ENCODE peak calls at places on chromosomes 16 and 17, in seven cellular contexts. V is activated naive CD8-positive, alpha-beta T cell treated with anti-CD3 and anti-CD28 coated beads, Interleukin-2, amount 50 U/mL, for 16 hours; Y is hippocampal formation; S is WERI-Rb-1; R is Calu3; A is posterior vena cava; Z is prostate gland. K is an unnamed sample.
A peak's percentile ranks its signal among the peaks of the same experiment; 100 is the strongest.

GRCh38 chr16:5252800-5253199 is 155.2 kb upstream of the EEF2KMT start:
- DNase-seq in R (no peak), S (peak; percentile 32), Z (no peak), A (no peak), V (no peak), Y (peak; percentile 6), K (no peak)

GRCh38 chr16:20348365-20349185 is 3.9 kb downstream of the UMOD start:
- DNase-seq in S (no peak), R (no peak), A (no peak), Y (no peak), V (no peak), Z (peak; percentile 35), K (no peak)

GRCh38 chr17:53217311-53217710 is 605.4 kb upstream of the KIF2B start:
- DNase-seq in Z (no peak), V (no peak), A (no peak), R (no peak), Y (no peak), S (no peak), K (no peak)

GRCh38 chr16:31023252-31023602 is 10.1 kb upstream of the STX4 start:
- DNase-seq in Z (no peak), S (no peak), V (no peak), A (no peak), R (no peak), Y (no peak), K (no peak)

GRCh38 chr16:68179196-68179795 is 56.6 kb downstream of the ESRP2 start:
- DNase-seq in S (no peak), R (no peak), V (no peak), A (no peak), Y (no peak), Z (no peak), K (no peak)

GRCh38 chr17:59845595-59846390 is 47.0 kb downstream of the TUBD1 start:
- DNase-seq in S (peak; percentile 52), R (peak; percentile 77), Y (peak; percentile 40), A (no peak), V (no peak), Z (peak; percentile 67), K (no peak)

GRCh38 chr17:66466933-66467367 is 164.5 kb downstream of the PRKCA start:
- DNase-seq in V (peak; percentile 14), A (no peak), Y (no peak), Z (no peak), S (no peak), R (peak; percentile 65), K (no peak)

GRCh38 chr16:85010931-85011845 is at the start of gene ZDHHC7:
- DNase-seq in A (peak; percentile 97), S (peak; percentile 68), Z (peak; percentile 82), R (peak; percentile 92), V (peak; percentile 57), Y (peak; percentile 80), K (peak; percentile 73)

GRCh38 chr16:553601-554296 is 6.4 kb upstream of the PRR35 start:
- DNase-seq in Y (no peak), S (no peak), V (no peak), Z (no peak), R (no peak), A (no peak), K (no peak)

GRCh38 chr17:59814685-59815084 is 78.1 kb downstream of the TUBD1 start:
- DNase-seq in V (no peak), R (no peak), Z (no peak), A (no peak), Y (no peak), S (no peak), K (no peak)

GRCh38 chr17:12553625-12554024 is 112.1 kb upstream of the MYOCD start:
- DNase-seq in S (no peak), Z (no peak), Y (no peak), V (no peak), R (no peak), A (no peak), K (no peak)

GRCh38 chr17:41864498-41864836 is 756 bp downstream of the KLHL11 start:
- DNase-seq in Z (no peak), Y (no peak), A (no peak), S (no peak), V (no peak), R (no peak), K (no peak)

GRCh38 chr17:59607817-59608403 is 11.8 kb upstream of the CLTC start:
- DNase-seq in Z (no peak), Y (no peak), R (no peak), A (no peak), S (peak; percentile 49), V (no peak), K (no peak)

GRCh38 chr17:4170639-4171280 is 27.8 kb downstream of the CYB5D2 start:
- DNase-seq in V (no peak), Z (no peak), S (no peak), Y (no peak), R (no peak), A (no peak), K (no peak)

GRCh38 chr17:47905221-47905733 is 9.2 kb downstream of the SP2 start:
- DNase-seq in S (no peak), R (no peak), Y (peak; percentile 69), A (peak; percentile 87), Z (peak; percentile 74), V (no peak), K (no peak)

GRCh38 chr16:85153656-85154091 is 41.4 kb upstream of the CIBAR2 start:
- DNase-seq in A (no peak), Z (no peak), R (no peak), Y (no peak), V (no peak), S (peak; percentile 75), K (no peak)

GRCh38 chr17:70865993-70866804 is 696.9 kb downstream of the KCNJ2 start:
- DNase-seq in Y (no peak), Z (no peak), R (no peak), V (no peak), A (no peak), S (no peak), K (no peak)

GRCh38 chr17:75477493-75477862 is 21.0 kb downstream of the TMEM94 start:
- DNase-seq in R (no peak), Z (no peak), A (no peak), V (no peak), Y (no peak), S (no peak), K (no peak)

GRCh38 chr16:71210-71539 is 1.3 kb downstream of the RHBDF1 start:
- DNase-seq in R (no peak), S (no peak), Z (no peak), V (no peak), A (peak; percentile 67), Y (no peak), K (no peak)

GRCh38 chr17:55056530-55056929 is 88.0 kb downstream of the STXBP4 start:
- DNase-seq in R (peak; percentile 24), V (no peak), A (no peak), Z (peak; percentile 53), S (no peak), Y (no peak), K (no peak)

GRCh38 chr16:56281256-56281805 is 90.0 kb downstream of the GNAO1 start:
- DNase-seq in R (no peak), Z (no peak), S (no peak), Y (peak; percentile 47), V (no peak), A (no peak), K (peak; percentile 89)

GRCh38 chr16:66549284-66550131 is at the start of gene TK2:
- DNase-seq in A (peak; percentile 90), V (peak; percentile 29), R (peak; percentile 66), Z (peak; percentile 44), S (peak; percentile 72), Y (no peak), K (peak; percentile 54)

GRCh38 chr17:27555364-27555763 is 75.6 kb upstream of the LGALS9 start:
- DNase-seq in S (no peak), Y (no peak), R (no peak), Z (no peak), V (no peak), A (no peak), K (no peak)

GRCh38 chr16:78748471-78748929 is 649.0 kb downstream of the WWOX start:
- DNase-seq in Y (no peak), V (no peak), S (peak; percentile 82), R (no peak), Z (peak; percentile 69), A (no peak), K (no peak)

GRCh38 chr17:75691371-75692290 is 24.5 kb downstream of the SAP30BP start:
- DNase-seq in R (no peak), Y (peak; percentile 74), V (no peak), S (no peak), A (peak; percentile 45), Z (peak; percentile 80), K (no peak)

GRCh38 chr16:78294538-78295225 is 195.2 kb downstream of the WWOX start:
- DNase-seq in V (no peak), R (no peak), Z (no peak), Y (no peak), S (no peak), A (no peak), K (no peak)

GRCh38 chr17:35906559-35907265 is 23.9 kb downstream of the RDM1 start:
- DNase-seq in A (no peak), R (no peak), Y (no peak), S (no peak), V (no peak), Z (no peak), K (no peak)

GRCh38 chr16:12500771-12501170 is 302.9 kb downstream of the CPPED1 start:
- DNase-seq in A (peak; percentile 79), Z (no peak), S (no peak), Y (no peak), V (no peak), R (peak; percentile 6), K (no peak)

GRCh38 chr17:66275651-66276050 is 26.8 kb upstream of the PRKCA start:
- DNase-seq in Z (peak; percentile 67), S (no peak), V (no peak), Y (no peak), A (no peak), R (peak; percentile 73), K (no peak)

GRCh38 chr17:214881-215331 is 33.5 kb upstream of the DOC2B start:
- DNase-seq in V (no peak), Y (no peak), Z (no peak), S (peak; percentile 23), R (no peak), A (peak; percentile 82), K (no peak)

GRCh38 chr16:9836118-9836736 is 346.0 kb downstream of the GRIN2A start:
- DNase-seq in R (peak; percentile 46), S (no peak), Y (peak; percentile 27), V (no peak), A (no peak), Z (no peak), K (peak; percentile 55)

GRCh38 chr17:16939606-16940115 is 32.3 kb downstream of the TNFRSF13B start:
- DNase-seq in S (no peak), V (no peak), Y (no peak), R (no peak), Z (no peak), A (peak; percentile 74), K (no peak)

GRCh38 chr17:14144513-14144912 is 75.2 kb downstream of the COX10 start:
- DNase-seq in Z (no peak), S (no peak), V (no peak), Y (no peak), R (no peak), A (no peak), K (no peak)